ENCODE peak calls at places on chromosomes 16 and 17, in eight cellular contexts. S is CD4-positive, alpha-beta T cell; C is endothelial cell of umbilical vein; G is A673; Y is glutamatergic neuron; E is LNCaP clone FGC; R is heart right ventricle; U is tibial artery. K is an unnamed sample.

GRCh38 chr17:5558815-5559785 is 25.2 kb downstream of the NLRP1 start:
- DNase-seq in S (no peak), C (no peak), G (no peak), Y (no peak), E (no peak), R (no peak), U (no peak), K (no peak)

GRCh38 chr16:56625140-56625942 is at the start of gene MT1E:
- DNase-seq in S (peak), C (peak), G (peak), Y (peak), E (no peak), R (peak), U (peak), K (no peak)

GRCh38 chr16:69523571-69523970 is 42.2 kb upstream of the NFAT5 start:
- DNase-seq in S (no peak), C (no peak), G (no peak), Y (no peak), E (no peak), R (no peak), U (no peak), K (no peak)

GRCh38 chr16:24041834-24042631 is 206.2 kb downstream of the PRKCB start:
- DNase-seq in S (peak), C (peak), G (peak), Y (peak), E (peak), R (peak), U (peak), K (peak)

GRCh38 chr17:14670861-14671260 is 370.0 kb downstream of the HS3ST3B1 start:
- DNase-seq in S (no peak), C (no peak), G (no peak), Y (no peak), E (no peak), R (no peak), U (no peak), K (no peak)

GRCh38 chr16:11078812-11079459 is 134.6 kb downstream of the CLEC16A start:
- DNase-seq in S (no peak), C (no peak), G (peak), Y (no peak), E (no peak), R (peak), U (peak), K (no peak)

GRCh38 chr17:18368948-18369347 is 5.6 kb upstream of the SHMT1 start:
- DNase-seq in S (no peak), C (no peak), G (no peak), Y (no peak), E (no peak), R (no peak), U (no peak), K (no peak)

GRCh38 chr17:82052638-82053059 is 951 bp downstream of the GPS1 start:
- DNase-seq in S (no peak), C (no peak), G (no peak), Y (no peak), E (no peak), R (no peak), U (no peak), K (no peak)

GRCh38 chr16:10172848-10173655 is 9.2 kb downstream of the GRIN2A start:
- DNase-seq in S (no peak), C (no peak), G (no peak), Y (no peak), E (no peak), R (no peak), U (no peak), K (peak)

GRCh38 chr16:56198755-56199114 is 7.4 kb downstream of the GNAO1 start:
- DNase-seq in S (no peak), C (no peak), G (no peak), Y (no peak), E (no peak), R (no peak), U (no peak), K (no peak)

GRCh38 chr17:50079334-50080095 is 15.6 kb upstream of the PDK2 start:
- DNase-seq in S (no peak), C (peak), G (peak), Y (peak), E (no peak), R (no peak), U (no peak), K (no peak)

GRCh38 chr17:6713130-6713917 is at the start of gene SLC13A5:
- DNase-seq in S (no peak), C (peak), G (peak), Y (peak), E (no peak), R (no peak), U (no peak), K (peak)

GRCh38 chr16:10939649-10940206 is 2.5 kb downstream of the DEXI start:
- DNase-seq in S (no peak), C (no peak), G (no peak), Y (no peak), E (no peak), R (no peak), U (no peak), K (no peak)

GRCh38 chr17:1134634-1135324 is 45.0 kb downstream of the ABR start:
- DNase-seq in S (no peak), C (no peak), G (no peak), Y (no peak), E (no peak), R (peak), U (peak), K (no peak)

GRCh38 chr17:56752263-56752662 is 81.5 kb downstream of the C17orf67 start:
- DNase-seq in S (no peak), C (peak), G (peak), Y (no peak), E (no peak), R (no peak), U (no peak), K (no peak)

GRCh38 chr16:19842758-19843157 is 41.9 kb downstream of the GPRC5B start:
- DNase-seq in S (no peak), C (no peak), G (no peak), Y (peak), E (no peak), R (no peak), U (no peak), K (no peak)

GRCh38 chr17:6066183-6066948 is 3.8 kb upstream of the WSCD1 start:
- DNase-seq in S (no peak), C (no peak), G (no peak), Y (no peak), E (no peak), R (no peak), U (no peak), K (no peak)

GRCh38 chr17:6996256-6997111 is 635 bp downstream of the ALOX12 start:
- DNase-seq in S (no peak), C (no peak), G (no peak), Y (no peak), E (no peak), R (no peak), U (no peak), K (no peak)

GRCh38 chr16:49575352-49576172 is 202.0 kb downstream of the C16orf78 start:
- DNase-seq in S (no peak), C (no peak), G (no peak), Y (no peak), E (no peak), R (peak), U (peak), K (peak)

GRCh38 chr16:87338155-87338765 is 21.1 kb upstream of the C16orf95 start:
- DNase-seq in S (no peak), C (no peak), G (no peak), Y (no peak), E (no peak), R (no peak), U (no peak), K (no peak)

GRCh38 chr16:138049-138417 is 440 bp downstream of the NPRL3 start:
- DNase-seq in S (peak), C (peak), G (peak), Y (peak), E (no peak), R (peak), U (peak), K (peak)

GRCh38 chr16:23484501-23485256 is 25.6 kb downstream of the GGA2 start:
- DNase-seq in S (no peak), C (no peak), G (no peak), Y (no peak), E (no peak), R (no peak), U (no peak), K (no peak)

GRCh38 chr17:30021708-30022317 is 80.4 kb downstream of the EFCAB5 start:
- DNase-seq in S (no peak), C (peak), G (peak), Y (no peak), E (no peak), R (no peak), U (no peak), K (peak)

GRCh38 chr16:56549744-56550385 is 15.0 kb upstream of the MT4 start:
- DNase-seq in S (no peak), C (no peak), G (no peak), Y (no peak), E (no peak), R (no peak), U (no peak), K (no peak)

GRCh38 chr16:67658849-67659674 is 998 bp downstream of the ACD start:
- DNase-seq in S (no peak), C (no peak), G (no peak), Y (no peak), E (no peak), R (no peak), U (no peak), K (no peak)

GRCh38 chr17:50203589-50204345 is 2.3 kb upstream of the COL1A1 start:
- DNase-seq in S (no peak), C (no peak), G (no peak), Y (no peak), E (no peak), R (no peak), U (peak), K (no peak)

GRCh38 chr16:81994485-81994884 is 16.8 kb downstream of the SDR42E1 start:
- DNase-seq in S (no peak), C (no peak), G (peak), Y (no peak), E (no peak), R (no peak), U (no peak), K (no peak)

GRCh38 chr17:42706732-42707131 is 24.4 kb downstream of the CNTNAP1 start:
- DNase-seq in S (peak), C (no peak), G (no peak), Y (no peak), E (no peak), R (no peak), U (no peak), K (no peak)

DNA sequence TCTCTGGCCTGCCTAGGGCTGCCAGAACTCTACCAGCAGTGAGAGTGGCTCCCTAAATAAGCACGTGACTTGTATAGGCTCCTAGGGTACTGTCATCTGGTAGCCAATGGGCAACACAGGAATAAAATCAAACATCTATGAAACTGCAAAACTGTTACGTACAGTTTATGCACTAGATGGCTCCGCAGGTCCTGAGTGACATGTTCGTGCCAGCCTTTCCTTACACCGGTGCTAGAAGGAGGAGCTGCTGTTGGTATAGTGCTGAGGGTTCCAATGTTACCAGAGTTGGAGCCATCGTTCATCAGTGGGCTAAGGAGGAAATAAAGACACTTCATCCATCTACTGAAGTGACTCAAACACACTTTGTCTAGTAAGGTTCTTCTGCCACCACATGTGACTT is 63.2 kb upstream of the TRAP1 start:
- DNase-seq in S (no peak), C (peak), G (peak), Y (no peak), E (peak), R (no peak), U (no peak), K (no peak)
- TF ChIP-seq CTCF in S (no peak), C (no peak), G (peak), Y (no peak), E (peak), R (no peak), U (no peak), K (no peak)

GRCh38 chr17:73731733-73732132 is 87.5 kb upstream of the SDK2 start:
- DNase-seq in S (no peak), C (no peak), G (no peak), Y (no peak), E (no peak), R (no peak), U (no peak), K (no peak)

GRCh38 chr17:73724341-73724740 is 80.1 kb upstream of the SDK2 start:
- DNase-seq in S (no peak), C (no peak), G (no peak), Y (no peak), E (no peak), R (no peak), U (no peak), K (no peak)

GRCh38 chr17:73725794-73726193 is 81.5 kb upstream of the SDK2 start:
- DNase-seq in S (no peak), C (no peak), G (no peak), Y (no peak), E (no peak), R (no peak), U (no peak), K (no peak)

GRCh38 chr17:73729101-73729500 is 84.9 kb upstream of the SDK2 start:
- DNase-seq in S (no peak), C (no peak), G (no peak), Y (no peak), E (no peak), R (no peak), U (no peak), K (no peak)

GRCh38 chr17:73727941-73728340 is 83.7 kb upstream of the SDK2 start:
- DNase-seq in S (no peak), C (no peak), G (no peak), Y (no peak), E (no peak), R (no peak), U (no peak), K (no peak)
- TF ChIP-seq CTCF in S (no peak), C (no peak), G (no peak), Y (no peak), E (no peak), R (no peak), U (no peak), K (no peak)

DNA sequence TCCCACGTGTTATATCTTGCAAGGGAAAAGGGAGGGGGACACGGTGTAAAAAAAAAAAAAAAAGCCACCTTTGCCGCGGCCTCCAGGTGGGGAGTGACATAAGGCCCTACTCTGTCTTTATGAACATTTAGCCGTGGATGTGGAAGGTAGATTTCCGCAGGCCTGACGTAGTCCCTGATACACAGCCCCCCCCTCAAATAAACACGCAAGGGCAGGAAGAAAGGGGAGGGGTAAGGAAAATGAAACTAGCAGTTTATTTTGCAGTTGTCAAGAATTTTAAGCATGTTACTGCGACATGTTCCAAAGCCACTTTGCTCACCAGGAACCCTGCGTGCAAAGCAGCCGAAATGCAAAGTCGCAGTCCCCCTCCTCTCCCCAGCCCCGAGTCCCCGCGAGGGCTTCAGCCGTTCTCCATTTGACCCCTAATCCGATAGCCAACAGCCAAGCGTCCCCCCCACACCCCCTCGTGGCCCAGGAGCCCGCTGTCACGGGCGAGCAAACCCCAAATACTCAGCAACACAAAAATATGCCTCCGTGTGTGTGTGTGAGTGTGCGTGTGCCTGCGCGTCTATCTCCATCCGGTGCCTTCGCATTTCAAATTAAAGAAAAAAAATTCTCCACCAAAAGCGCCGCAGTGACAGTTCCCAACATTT is 1.2 kb downstream of the CBX4 start:
- DNase-seq in S (no peak), C (no peak), G (no peak), Y (no peak), E (no peak), R (no peak), U (no peak), K (no peak)
- TF ChIP-seq CTCF in S (no peak), C (no peak), G (no peak), Y (no peak), E (no peak), R (no peak), U (no peak), K (no peak)

GRCh38 chr17:59456923-59457615 is 108.3 kb upstream of the DHX40 start:
- DNase-seq in S (no peak), C (no peak), G (no peak), Y (no peak), E (no peak), R (no peak), U (no peak), K (no peak)

GRCh38 chr17:59451706-59452105 is 113.7 kb upstream of the DHX40 start:
- DNase-seq in S (no peak), C (no peak), G (no peak), Y (no peak), E (no peak), R (no peak), U (no peak), K (no peak)

GRCh38 chr17:59462385-59462784 is 103.0 kb upstream of the DHX40 start:
- DNase-seq in S (no peak), C (no peak), G (no peak), Y (no peak), E (no peak), R (no peak), U (no peak), K (no peak)

GRCh38 chr17:59454633-59455105 is 110.7 kb upstream of the DHX40 start:
- DNase-seq in S (no peak), C (no peak), G (no peak), Y (no peak), E (no peak), R (no peak), U (no peak), K (no peak)

DNA sequence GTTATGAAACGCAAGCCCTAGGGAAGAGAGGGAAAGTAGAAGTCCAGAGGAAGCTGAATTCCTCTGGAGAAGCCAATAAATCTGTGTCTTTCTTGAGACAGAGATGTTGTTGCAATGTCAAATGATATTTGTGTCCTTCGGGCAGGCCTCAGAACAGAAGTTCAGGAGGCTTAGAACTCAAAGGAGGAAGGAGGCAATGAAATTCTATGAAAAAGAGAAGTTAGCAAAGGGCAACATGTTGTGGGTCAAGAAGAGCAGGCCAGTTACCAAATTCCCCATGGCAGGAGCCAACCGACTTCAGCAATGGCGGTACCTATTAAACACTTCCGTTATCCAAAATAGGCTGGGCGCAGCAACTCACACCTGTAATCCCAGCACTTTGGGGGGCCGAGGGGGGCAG is 109.0 kb upstream of the DHX40 start:
- DNase-seq in S (no peak), C (no peak), G (no peak), Y (no peak), E (no peak), R (no peak), U (no peak), K (no peak)
- TF ChIP-seq CTCF in S (no peak), C (no peak), G (no peak), Y (no peak), E (no peak), R (no peak), U (no peak), K (no peak)

GRCh38 chr16:14564323-14564722 is 65.7 kb downstream of the PARN start:
- DNase-seq in S (no peak), C (peak), G (no peak), Y (no peak), E (peak), R (no peak), U (no peak), K (no peak)

GRCh38 chr16:14565688-14566025 is 64.4 kb downstream of the PARN start:
- DNase-seq in S (no peak), C (no peak), G (no peak), Y (no peak), E (no peak), R (no peak), U (no peak), K (no peak)

GRCh38 chr16:14560523-14560922 is 69.5 kb downstream of the PARN start:
- DNase-seq in S (no peak), C (no peak), G (no peak), Y (no peak), E (peak), R (no peak), U (no peak), K (no peak)

GRCh38 chr16:14564881-14565687 is 65.0 kb downstream of the PARN start:
- DNase-seq in S (no peak), C (peak), G (peak), Y (no peak), E (peak), R (no peak), U (no peak), K (no peak)

GRCh38 chr16:14562691-14563491 is 67.2 kb downstream of the PARN start:
- DNase-seq in S (no peak), C (no peak), G (peak), Y (no peak), E (no peak), R (peak), U (peak), K (no peak)
- TF ChIP-seq CTCF in S (no peak), C (no peak), G (no peak), Y (no peak), E (no peak), R (peak), U (no peak), K (no peak)

GRCh38 chr17:75634376-75634740 is 1.1 kb downstream of the SMIM5 start:
- DNase-seq in S (no peak), C (no peak), G (no peak), Y (peak), E (no peak), R (no peak), U (no peak), K (no peak)
- TF ChIP-seq CTCF in S (no peak), C (no peak), G (no peak), Y (no peak), E (no peak), R (no peak), U (no peak), K (no peak)

GRCh38 chr17:63827801-63828221 is 348 bp upstream of the FTSJ3 start:
- DNase-seq in S (no peak), C (no peak), G (no peak), Y (no peak), E (no peak), R (no peak), U (no peak), K (no peak)
- TF ChIP-seq CTCF in S (peak), C (no peak), G (no peak), Y (no peak), E (peak), R (no peak), U (no peak), K (no peak)

GRCh38 chr17:78041401-78042179 is 83.1 kb downstream of the TNRC6C start:
- DNase-seq in S (no peak), C (no peak), G (peak), Y (no peak), E (no peak), R (no peak), U (no peak), K (no peak)

GRCh38 chr17:78039581-78039980 is 81.1 kb downstream of the TNRC6C start:
- DNase-seq in S (no peak), C (no peak), G (no peak), Y (no peak), E (no peak), R (no peak), U (no peak), K (no peak)

GRCh38 chr17:78038748-78039288 is 80.3 kb downstream of the TNRC6C start:
- DNase-seq in S (no peak), C (no peak), G (no peak), Y (no peak), E (no peak), R (no peak), U (no peak), K (no peak)

GRCh38 chr17:78042542-78042941 is 84.0 kb downstream of the TNRC6C start:
- DNase-seq in S (no peak), C (no peak), G (no peak), Y (no peak), E (no peak), R (no peak), U (no peak), K (no peak)

GRCh38 chr17:78040561-78041400 is 82.3 kb downstream of the TNRC6C start:
- DNase-seq in S (peak), C (peak), G (peak), Y (no peak), E (peak), R (peak), U (peak), K (peak)
- TF ChIP-seq CTCF in S (no peak), C (no peak), G (peak), Y (no peak), E (peak), R (peak), U (no peak), K (no peak)

GRCh38 chr17:76689859-76690258 is 20.9 kb downstream of the MXRA7 start:
- DNase-seq in S (no peak), C (no peak), G (no peak), Y (no peak), E (no peak), R (no peak), U (no peak), K (no peak)

GRCh38 chr17:76687278-76688164 is 23.2 kb downstream of the MXRA7 start:
- DNase-seq in S (no peak), C (no peak), G (no peak), Y (no peak), E (no peak), R (peak), U (peak), K (no peak)

GRCh38 chr17:76685846-76686245 is 24.9 kb downstream of the MXRA7 start:
- DNase-seq in S (no peak), C (no peak), G (no peak), Y (no peak), E (no peak), R (no peak), U (no peak), K (no peak)

GRCh38 chr17:76686538-76687277 is 24.1 kb downstream of the MXRA7 start:
- DNase-seq in S (no peak), C (no peak), G (no peak), Y (no peak), E (no peak), R (no peak), U (no peak), K (no peak)

GRCh38 chr17:76688165-76688622 is 22.6 kb downstream of the MXRA7 start:
- DNase-seq in S (no peak), C (no peak), G (no peak), Y (no peak), E (no peak), R (no peak), U (no peak), K (no peak)
- TF ChIP-seq CTCF in S (no peak), C (no peak), G (no peak), Y (no peak), E (no peak), R (peak), U (no peak), K (no peak)

K was measured in GM10248.